ENCODE peak calls at places on chromosomes 12 and 14, in eight cellular contexts. N is ovary, W is A549, C is progenitor cell of endocrine pancreas, R is spleen, Z is lower leg skin, H is fibroblast of lung, V is astrocyte of the spinal cord. A is an unnamed sample.

GRCh38 chr14:91390165-91390778 is 27.3 kb downstream of the CCDC88C start:
- DNase-seq in V (no peak), N (no peak), R (no peak), Z (no peak), W (no peak), C (no peak), H (no peak), A (no peak)

GRCh38 chr14:61218765-61219164 is 62.4 kb downstream of the TMEM30B start:
- DNase-seq in N (no peak), R (no peak), C (no peak), V (no peak), Z (peak), W (no peak), H (no peak), A (no peak)

GRCh38 chr14:103723176-103724081 is 7.8 kb downstream of the ZFYVE21 start:
- DNase-seq in H (no peak), N (no peak), Z (no peak), C (no peak), V (peak), R (no peak), W (no peak), A (no peak)

GRCh38 chr12:50195832-50196231 is 28.7 kb upstream of the CERS5 start:
- DNase-seq in W (no peak), N (no peak), R (no peak), Z (peak), H (no peak), C (no peak), V (no peak), A (no peak)

GRCh38 chr12:109014984-109015765 is 5.7 kb downstream of the SVOP start:
- DNase-seq in N (no peak), V (no peak), C (no peak), R (no peak), H (no peak), W (no peak), Z (peak), A (no peak)

GRCh38 chr14:105465209-105466031 is 9.2 kb upstream of the CRIP2 start:
- DNase-seq in V (peak), H (peak), N (no peak), C (no peak), W (no peak), R (no peak), Z (no peak), A (no peak)

GRCh38 chr12:108677381-108677780 is 43.7 kb upstream of the SELPLG start:
- DNase-seq in V (no peak), H (no peak), W (no peak), N (no peak), C (no peak), R (no peak), Z (no peak), A (no peak)

GRCh38 chr14:50083467-50084337 is 32.7 kb downstream of the VCPKMT start:
- DNase-seq in H (no peak), W (no peak), Z (no peak), N (no peak), R (peak), C (no peak), V (no peak), A (no peak)

GRCh38 chr12:93098077-93098476 is 169.0 kb upstream of the EEA1 start:
- DNase-seq in W (no peak), H (no peak), C (no peak), V (peak), N (peak), R (peak), Z (no peak), A (no peak)

GRCh38 chr14:23123419-23123818 is 4.4 kb upstream of the CEBPE start:
- DNase-seq in V (no peak), Z (peak), C (no peak), R (peak), W (no peak), N (peak), H (no peak), A (no peak)

GRCh38 chr12:107650977-107651376 is 34.6 kb upstream of the PWP1 start:
- DNase-seq in V (no peak), R (no peak), Z (no peak), N (no peak), W (no peak), C (no peak), H (no peak), A (no peak)

GRCh38 chr14:99260652-99261551 is 11.1 kb downstream of the BCL11B start:
- DNase-seq in W (no peak), Z (peak), R (peak), N (no peak), C (no peak), V (no peak), H (no peak), A (no peak)

GRCh38 chr12:113808095-113808951 is 157.8 kb downstream of the RBM19 start:
- DNase-seq in N (no peak), V (no peak), Z (no peak), H (no peak), R (peak), C (no peak), W (no peak), A (no peak)

GRCh38 chr12:128549621-128550020 is 274.1 kb downstream of the SLC15A4 start:
- DNase-seq in H (no peak), R (no peak), Z (no peak), V (no peak), C (no peak), W (no peak), N (no peak), A (no peak)

GRCh38 chr12:52380271-52380694 is 5.2 kb downstream of the KRT84 start:
- DNase-seq in V (peak), H (no peak), N (no peak), R (no peak), C (no peak), W (peak), Z (no peak), A (no peak)

GRCh38 chr14:102047808-102048540 is 38.9 kb downstream of the HSP90AA1 start:
- DNase-seq in H (no peak), C (no peak), W (no peak), V (no peak), Z (no peak), R (no peak), N (no peak), A (no peak)

GRCh38 chr12:9793774-9794395 is 33.2 kb upstream of the CD69 start:
- DNase-seq in Z (no peak), C (no peak), W (no peak), V (no peak), H (no peak), R (no peak), N (no peak), A (no peak)

GRCh38 chr12:81627336-81628189 is 131.6 kb downstream of the PPFIA2 start:
- DNase-seq in R (no peak), W (peak), H (peak), N (no peak), Z (no peak), V (peak), C (no peak), A (no peak)

GRCh38 chr12:47938093-47938492 is 25.3 kb upstream of the TMEM106C start:
- DNase-seq in W (no peak), Z (peak), C (no peak), N (no peak), R (no peak), H (peak), V (peak), A (no peak)

GRCh38 chr12:54689984-54690383 is 41.8 kb upstream of the DCD start:
- DNase-seq in R (no peak), N (no peak), Z (no peak), H (no peak), W (no peak), C (no peak), V (no peak), A (no peak)

GRCh38 chr12:80714055-80714454 is 2.7 kb upstream of the MYF5 start:
- DNase-seq in W (no peak), N (no peak), H (peak), C (no peak), V (peak), R (no peak), Z (no peak), A (no peak)

GRCh38 chr12:123097521-123098084 is 53.3 kb downstream of the PITPNM2 start:
- DNase-seq in W (no peak), N (peak), Z (no peak), V (no peak), C (no peak), R (no peak), H (no peak), A (no peak)

GRCh38 chr12:8033153-8034044 is 883 bp downstream of the FOXJ2 start:
- DNase-seq in V (peak), R (peak), N (peak), Z (peak), W (peak), H (peak), C (no peak), A (no peak)

GRCh38 chr12:132199526-132200319 is 55.5 kb downstream of the NOC4L start:
- DNase-seq in R (no peak), N (no peak), W (no peak), C (no peak), H (no peak), Z (no peak), V (no peak), A (no peak)

GRCh38 chr12:1463073-1463905 is 131.1 kb downstream of the FBXL14 start:
- DNase-seq in V (no peak), Z (no peak), C (no peak), N (no peak), R (no peak), H (no peak), W (no peak), A (no peak)
- TF ChIP-seq CTCF in V (no peak), Z (no peak), C (no peak), N (no peak), R (no peak), H (no peak), W (no peak), A (no peak)

GRCh38 chr12:94195483-94195882 is 47.1 kb downstream of the PLXNC1 start:
- DNase-seq in W (no peak), Z (no peak), V (no peak), C (no peak), N (no peak), R (no peak), H (no peak), A (no peak)

GRCh38 chr12:94198872-94199271 is 50.5 kb downstream of the PLXNC1 start:
- DNase-seq in H (no peak), W (no peak), Z (no peak), R (no peak), C (no peak), V (no peak), N (no peak), A (no peak)

GRCh38 chr12:94200069-94200468 is 51.7 kb downstream of the PLXNC1 start:
- DNase-seq in H (no peak), N (no peak), Z (no peak), R (no peak), V (no peak), W (no peak), C (no peak), A (no peak)

GRCh38 chr12:94200695-94201094 is 52.3 kb downstream of the PLXNC1 start:
- DNase-seq in V (no peak), C (no peak), Z (no peak), R (no peak), N (no peak), H (no peak), W (no peak), A (no peak)

DNA sequence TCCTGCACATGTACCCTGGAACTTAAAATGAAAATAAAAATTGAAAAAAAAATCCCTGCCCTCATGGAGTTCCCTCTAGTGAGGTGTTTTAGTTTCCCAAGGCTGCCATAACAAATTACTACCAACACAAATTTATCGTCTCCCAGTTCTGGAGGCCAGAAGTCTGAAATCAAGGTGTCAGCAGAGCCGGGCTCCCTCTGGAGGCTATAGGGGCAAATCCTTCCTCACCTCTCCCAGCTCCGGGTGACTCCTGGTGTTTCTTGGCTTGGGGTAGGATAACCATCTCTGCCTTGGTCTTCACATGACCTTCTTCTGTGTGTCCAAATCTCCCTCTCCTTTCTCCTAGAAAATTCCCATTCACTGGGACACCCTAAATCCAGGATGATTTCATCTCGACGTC is 50.1 kb downstream of the PLXNC1 start:
- DNase-seq in W (no peak), R (no peak), C (no peak), H (no peak), N (no peak), V (no peak), Z (no peak), A (no peak)
- TF ChIP-seq CTCF in W (no peak), R (no peak), C (no peak), H (no peak), N (no peak), V (no peak), Z (no peak), A (no peak)

GRCh38 chr12:44976246-44976645 is 74.7 kb downstream of the DBX2 start:
- DNase-seq in Z (no peak), W (no peak), N (no peak), H (peak), R (no peak), V (no peak), C (no peak), A (no peak)
- TF ChIP-seq CTCF in Z (no peak), W (no peak), N (no peak), H (no peak), R (no peak), V (no peak), C (no peak), A (no peak)

GRCh38 chr12:121184984-121185894 is 24.7 kb upstream of the P2RX4 start:
- DNase-seq in N (no peak), R (no peak), H (no peak), C (no peak), V (no peak), W (no peak), Z (no peak), A (no peak)

GRCh38 chr12:121186826-121187225 is 23.1 kb upstream of the P2RX4 start:
- DNase-seq in Z (no peak), H (no peak), C (no peak), N (no peak), R (no peak), W (no peak), V (no peak), A (no peak)

GRCh38 chr12:121187501-121187900 is 22.4 kb upstream of the P2RX4 start:
- DNase-seq in N (no peak), R (no peak), H (no peak), C (no peak), W (no peak), V (no peak), Z (no peak), A (no peak)

GRCh38 chr12:121182222-121182896 is 27.6 kb upstream of the P2RX4 start:
- DNase-seq in R (no peak), C (no peak), N (no peak), H (no peak), Z (no peak), V (no peak), W (no peak), A (no peak)

DNA sequence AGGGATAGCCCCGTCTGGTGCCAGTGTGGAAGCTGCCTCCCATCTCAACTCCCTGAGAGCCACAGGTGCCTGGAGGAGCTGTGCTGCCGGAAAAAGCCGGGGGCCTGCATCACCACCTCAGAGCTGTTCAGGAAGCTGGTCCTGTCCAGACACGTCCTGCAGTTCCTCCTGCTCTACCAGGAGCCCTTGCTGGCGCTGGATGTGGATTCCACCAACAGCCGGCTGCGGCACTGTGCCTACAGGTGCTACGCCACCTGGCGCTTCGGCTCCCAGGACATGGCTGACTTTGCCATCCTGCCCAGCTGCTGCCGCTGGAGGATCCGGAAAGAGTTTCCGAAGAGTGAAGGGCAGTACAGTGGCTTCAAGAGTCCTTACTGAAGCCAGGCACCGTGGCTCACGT is 25.5 kb upstream of the P2RX4 start:
- DNase-seq in N (no peak), H (no peak), R (no peak), V (no peak), C (no peak), W (no peak), Z (no peak), A (no peak)
- TF ChIP-seq CTCF in N (no peak), H (no peak), R (no peak), V (no peak), C (no peak), W (no peak), Z (no peak), A (no peak)